ENCODE peak calls at places on chromosomes 7 and 10, in five cellular contexts. One of them, this sample, is unnamed.
A peak's percentile ranks its signal among the peaks of the same experiment; 100 is the strongest.

GRCh38 chr7:85103962-85104361 is 82.9 kb downstream of the SEMA3D start:
- DNase-seq in nephron progenitor cell: no peak
- DNase-seq in Caki2: no peak
- DNase-seq in CD4-positive, alpha-beta T cell: no peak
- DNase-seq in stromal cell of bone marrow: no peak
- DNase-seq in this sample: no peak

GRCh38 chr10:59876695-59877094 is 29.7 kb downstream of the CCDC6 start:
- DNase-seq in nephron progenitor cell: no peak
- DNase-seq in Caki2: no peak
- DNase-seq in CD4-positive, alpha-beta T cell: no peak
- DNase-seq in stromal cell of bone marrow: no peak
- DNase-seq in this sample: no peak

GRCh38 chr7:2601065-2601464 is 30.7 kb upstream of the TTYH3 start:
- DNase-seq in nephron progenitor cell: no peak
- DNase-seq in Caki2: no peak
- DNase-seq in CD4-positive, alpha-beta T cell: no peak
- DNase-seq in stromal cell of bone marrow: no peak
- DNase-seq in this sample: no peak

GRCh38 chr7:77867208-77867915 is 68.8 kb downstream of the PHTF2 start:
- DNase-seq in nephron progenitor cell: no peak
- DNase-seq in Caki2: no peak
- DNase-seq in CD4-positive, alpha-beta T cell: no peak
- DNase-seq in stromal cell of bone marrow: no peak
- DNase-seq in this sample: no peak

GRCh38 chr7:27442446-27442845 is 199.8 kb downstream of the EVX1 start:
- DNase-seq in nephron progenitor cell: no peak
- DNase-seq in Caki2: no peak
- DNase-seq in CD4-positive, alpha-beta T cell: no peak
- DNase-seq in stromal cell of bone marrow: peak; percentile 79
- DNase-seq in this sample: peak; percentile 53

GRCh38 chr10:69388488-69388887 is 28.2 kb downstream of the TACR2 start:
- DNase-seq in nephron progenitor cell: no peak
- DNase-seq in Caki2: no peak
- DNase-seq in CD4-positive, alpha-beta T cell: no peak
- DNase-seq in stromal cell of bone marrow: no peak
- DNase-seq in this sample: no peak

GRCh38 chr7:129721139-129721538 is 109.6 kb downstream of the NRF1 start:
- DNase-seq in nephron progenitor cell: no peak
- DNase-seq in Caki2: no peak
- DNase-seq in CD4-positive, alpha-beta T cell: no peak
- DNase-seq in stromal cell of bone marrow: no peak
- DNase-seq in this sample: no peak

GRCh38 chr7:30850426-30850825 is 61.2 kb upstream of the AQP1 start:
- DNase-seq in nephron progenitor cell: no peak
- DNase-seq in Caki2: no peak
- DNase-seq in CD4-positive, alpha-beta T cell: no peak
- DNase-seq in stromal cell of bone marrow: no peak
- DNase-seq in this sample: no peak

GRCh38 chr7:116630932-116631449 is 41.0 kb upstream of the MET start:
- DNase-seq in nephron progenitor cell: peak; percentile 24
- DNase-seq in Caki2: peak; percentile 98
- DNase-seq in CD4-positive, alpha-beta T cell: no peak
- DNase-seq in stromal cell of bone marrow: peak; percentile 95
- DNase-seq in this sample: peak; percentile 96

GRCh38 chr10:90319188-90319914 is 538.5 kb downstream of the HTR7 start:
- DNase-seq in nephron progenitor cell: no peak
- DNase-seq in Caki2: peak; percentile 82
- DNase-seq in CD4-positive, alpha-beta T cell: no peak
- DNase-seq in stromal cell of bone marrow: peak; percentile 64
- DNase-seq in this sample: peak; percentile 76

GRCh38 chr10:102642553-102643345 is 1.5 kb upstream of the TRIM8 start:
- DNase-seq in nephron progenitor cell: peak; percentile 47
- DNase-seq in Caki2: peak; percentile 74
- DNase-seq in CD4-positive, alpha-beta T cell: peak; percentile 47
- DNase-seq in stromal cell of bone marrow: peak; percentile 75
- DNase-seq in this sample: peak; percentile 33

GRCh38 chr10:119131512-119132240 is 27.8 kb downstream of the DENND10 start:
- DNase-seq in nephron progenitor cell: no peak
- DNase-seq in Caki2: peak; percentile 60
- DNase-seq in CD4-positive, alpha-beta T cell: no peak
- DNase-seq in stromal cell of bone marrow: no peak
- DNase-seq in this sample: peak; percentile 54

GRCh38 chr10:105914432-105914831 is 1250.1 kb downstream of the SORCS1 start:
- DNase-seq in nephron progenitor cell: no peak
- DNase-seq in Caki2: no peak
- DNase-seq in CD4-positive, alpha-beta T cell: no peak
- DNase-seq in stromal cell of bone marrow: no peak
- DNase-seq in this sample: no peak

GRCh38 chr7:47394751-47395252 is 187.1 kb downstream of the TNS3 start:
- DNase-seq in nephron progenitor cell: no peak
- DNase-seq in Caki2: no peak
- DNase-seq in CD4-positive, alpha-beta T cell: no peak
- DNase-seq in stromal cell of bone marrow: no peak
- DNase-seq in this sample: no peak

GRCh38 chr10:89518876-89519842 is 16.2 kb downstream of the SLC16A12 start:
- DNase-seq in nephron progenitor cell: no peak
- DNase-seq in Caki2: no peak
- DNase-seq in CD4-positive, alpha-beta T cell: no peak
- DNase-seq in stromal cell of bone marrow: peak; percentile 72
- DNase-seq in this sample: no peak

GRCh38 chr10:79165068-79165467 is 96.3 kb downstream of the ZMIZ1 start:
- DNase-seq in nephron progenitor cell: no peak
- DNase-seq in Caki2: no peak
- DNase-seq in CD4-positive, alpha-beta T cell: no peak
- DNase-seq in stromal cell of bone marrow: no peak
- DNase-seq in this sample: no peak

GRCh38 chr10:82440775-82441174 is 565.8 kb downstream of the NRG3 start:
- DNase-seq in nephron progenitor cell: no peak
- DNase-seq in Caki2: no peak
- DNase-seq in CD4-positive, alpha-beta T cell: no peak
- DNase-seq in stromal cell of bone marrow: no peak
- DNase-seq in this sample: no peak

GRCh38 chr7:112362053-112362650 is 88.1 kb upstream of the IFRD1 start:
- DNase-seq in nephron progenitor cell: no peak
- DNase-seq in Caki2: no peak
- DNase-seq in CD4-positive, alpha-beta T cell: no peak
- DNase-seq in stromal cell of bone marrow: no peak
- DNase-seq in this sample: no peak

GRCh38 chr10:116287906-116288501 is 15.0 kb upstream of the GFRA1 start:
- DNase-seq in nephron progenitor cell: peak; percentile 45
- DNase-seq in Caki2: peak; percentile 12
- DNase-seq in CD4-positive, alpha-beta T cell: no peak
- DNase-seq in stromal cell of bone marrow: peak; percentile 33
- DNase-seq in this sample: peak; percentile 43

GRCh38 chr7:142301923-142302550 is 44.2 kb upstream of the PRSS58 start:
- DNase-seq in nephron progenitor cell: no peak
- DNase-seq in Caki2: no peak
- DNase-seq in CD4-positive, alpha-beta T cell: no peak
- DNase-seq in stromal cell of bone marrow: no peak
- DNase-seq in this sample: peak; percentile 40

GRCh38 chr7:42105541-42106349 is 131.3 kb downstream of the GLI3 start:
- DNase-seq in nephron progenitor cell: no peak
- DNase-seq in Caki2: no peak
- DNase-seq in CD4-positive, alpha-beta T cell: no peak
- DNase-seq in stromal cell of bone marrow: no peak
- DNase-seq in this sample: peak; percentile 38

GRCh38 chr7:140417456-140418155 is 13.7 kb downstream of the RAB19 start:
- DNase-seq in nephron progenitor cell: no peak
- DNase-seq in Caki2: no peak
- DNase-seq in CD4-positive, alpha-beta T cell: no peak
- DNase-seq in stromal cell of bone marrow: no peak
- DNase-seq in this sample: no peak

GRCh38 chr10:112465299-112465882 is 18.4 kb downstream of the VTI1A start:
- DNase-seq in nephron progenitor cell: no peak
- DNase-seq in Caki2: no peak
- DNase-seq in CD4-positive, alpha-beta T cell: no peak
- DNase-seq in stromal cell of bone marrow: no peak
- DNase-seq in this sample: no peak

GRCh38 chr10:68878463-68878862 is 22.7 kb upstream of the DDX50 start:
- DNase-seq in nephron progenitor cell: no peak
- DNase-seq in Caki2: no peak
- DNase-seq in CD4-positive, alpha-beta T cell: no peak
- DNase-seq in stromal cell of bone marrow: no peak
- DNase-seq in this sample: no peak

GRCh38 chr10:36185096-36185495 is 543.0 kb upstream of the FZD8 start:
- DNase-seq in nephron progenitor cell: no peak
- DNase-seq in Caki2: no peak
- DNase-seq in CD4-positive, alpha-beta T cell: no peak
- DNase-seq in stromal cell of bone marrow: no peak
- DNase-seq in this sample: no peak

GRCh38 chr10:102140913-102141540 is 8.2 kb downstream of the PPRC1 start:
- DNase-seq in nephron progenitor cell: no peak
- DNase-seq in Caki2: no peak
- DNase-seq in CD4-positive, alpha-beta T cell: no peak
- DNase-seq in stromal cell of bone marrow: no peak
- DNase-seq in this sample: no peak

GRCh38 chr10:35545878-35546631 is 59.1 kb upstream of the GJD4 start:
- DNase-seq in nephron progenitor cell: no peak
- DNase-seq in Caki2: peak; percentile 92
- DNase-seq in CD4-positive, alpha-beta T cell: no peak
- DNase-seq in stromal cell of bone marrow: no peak
- DNase-seq in this sample: no peak

GRCh38 chr7:124700655-124701054 is 64.9 kb downstream of the GPR37 start:
- DNase-seq in nephron progenitor cell: no peak
- DNase-seq in Caki2: no peak
- DNase-seq in CD4-positive, alpha-beta T cell: no peak
- DNase-seq in stromal cell of bone marrow: no peak
- DNase-seq in this sample: no peak

GRCh38 chr7:84073476-84073875 is 121.1 kb downstream of the SEMA3A start:
- DNase-seq in nephron progenitor cell: no peak
- DNase-seq in Caki2: no peak
- DNase-seq in CD4-positive, alpha-beta T cell: no peak
- DNase-seq in stromal cell of bone marrow: peak; percentile 21
- DNase-seq in this sample: no peak

GRCh38 chr10:102150970-102151773 is 1.0 kb upstream of the NOLC1 start:
- DNase-seq in nephron progenitor cell: no peak
- DNase-seq in Caki2: no peak
- DNase-seq in CD4-positive, alpha-beta T cell: no peak
- DNase-seq in stromal cell of bone marrow: no peak
- DNase-seq in this sample: peak; percentile 16

GRCh38 chr7:149872419-149873073 is 1.2 kb upstream of the ATP6V0E2 start:
- DNase-seq in nephron progenitor cell: peak; percentile 52
- DNase-seq in Caki2: peak; percentile 79
- DNase-seq in CD4-positive, alpha-beta T cell: no peak
- DNase-seq in stromal cell of bone marrow: peak; percentile 79
- DNase-seq in this sample: peak; percentile 75

GRCh38 chr7:149741629-149742028 is 31.8 kb downstream of the ZNF467 start:
- DNase-seq in nephron progenitor cell: no peak
- DNase-seq in Caki2: no peak
- DNase-seq in CD4-positive, alpha-beta T cell: no peak
- DNase-seq in stromal cell of bone marrow: no peak
- DNase-seq in this sample: no peak

GRCh38 chr7:34672430-34672829 is 14.4 kb downstream of the NPSR1 start:
- DNase-seq in nephron progenitor cell: no peak
- DNase-seq in Caki2: no peak
- DNase-seq in CD4-positive, alpha-beta T cell: no peak
- DNase-seq in stromal cell of bone marrow: no peak
- DNase-seq in this sample: no peak

GRCh38 chr7:134892963-134893362 is 93.3 kb upstream of the AGBL3 start:
- DNase-seq in nephron progenitor cell: no peak
- DNase-seq in Caki2: no peak
- DNase-seq in CD4-positive, alpha-beta T cell: no peak
- DNase-seq in stromal cell of bone marrow: no peak
- DNase-seq in this sample: no peak

GRCh38 chr10:8874268-8874667 is 819.8 kb downstream of the GATA3 start:
- DNase-seq in nephron progenitor cell: no peak
- DNase-seq in Caki2: no peak
- DNase-seq in CD4-positive, alpha-beta T cell: no peak
- DNase-seq in stromal cell of bone marrow: no peak
- DNase-seq in this sample: no peak

GRCh38 chr7:42454006-42454405 is 217.0 kb upstream of the GLI3 start:
- DNase-seq in nephron progenitor cell: no peak
- DNase-seq in Caki2: no peak
- DNase-seq in CD4-positive, alpha-beta T cell: no peak
- DNase-seq in stromal cell of bone marrow: no peak
- DNase-seq in this sample: no peak

GRCh38 chr7:117862378-117862777 is 10.9 kb downstream of the CTTNBP2 start:
- DNase-seq in nephron progenitor cell: no peak
- DNase-seq in Caki2: no peak
- DNase-seq in CD4-positive, alpha-beta T cell: no peak
- DNase-seq in stromal cell of bone marrow: no peak
- DNase-seq in this sample: no peak

GRCh38 chr10:89869180-89869579 is 167.8 kb downstream of the KIF20B start:
- DNase-seq in nephron progenitor cell: no peak
- DNase-seq in Caki2: no peak
- DNase-seq in CD4-positive, alpha-beta T cell: no peak
- DNase-seq in stromal cell of bone marrow: peak; percentile 36
- DNase-seq in this sample: no peak

GRCh38 chr7:1787681-1788235 is 117.7 kb downstream of the ELFN1 start:
- DNase-seq in nephron progenitor cell: no peak
- DNase-seq in Caki2: no peak
- DNase-seq in CD4-positive, alpha-beta T cell: no peak
- DNase-seq in stromal cell of bone marrow: no peak
- DNase-seq in this sample: no peak

This sample was measured in LoVo.